ENCODE peak calls at places on chromosome 18, in nine cellular contexts. G, O, I, H, M, L, R, Z and F are unnamed samples.

GRCh38 chr18:3593381-3593903 is 143.5 kb downstream of the TGIF1 start:
- DNase-seq in G (no peak), O (peak; percentile 95), I (peak; percentile 83), H (peak; percentile 84), M (no peak), L (peak; percentile 77), R (peak; percentile 95), Z (no peak), F (peak; percentile 85)

GRCh38 chr18:50806208-50806616 is 13.6 kb downstream of the MRO start:
- DNase-seq in G (peak; percentile 68), O (no peak), I (no peak), H (no peak), M (no peak), L (no peak), R (peak; percentile 20), Z (peak; percentile 64), F (no peak)

GRCh38 chr18:67612281-67612680 is 95.8 kb upstream of the DSEL start:
- DNase-seq in G (no peak), O (no peak), I (no peak), H (no peak), M (no peak), L (no peak), R (no peak), Z (no peak), F (no peak)

GRCh38 chr18:8601277-8602032 is 7.8 kb upstream of the RAB12 start:
- DNase-seq in G (no peak), O (peak; percentile 11), I (no peak), H (no peak), M (no peak), L (peak; percentile 40), R (no peak), Z (no peak), F (no peak)

GRCh38 chr18:58005885-58006523 is 38.0 kb upstream of the NEDD4L start:
- DNase-seq in G (no peak), O (peak; percentile 78), I (peak; percentile 41), H (no peak), M (no peak), L (peak; percentile 82), R (peak; percentile 25), Z (no peak), F (peak; percentile 10)

GRCh38 chr18:74266161-74266560 is 25.6 kb downstream of the CYB5A start:
- DNase-seq in G (no peak), O (peak; percentile 69), I (no peak), H (no peak), M (no peak), L (peak; percentile 31), R (peak; percentile 77), Z (no peak), F (no peak)

GRCh38 chr18:70907673-70908072 is 618.8 kb downstream of the SOCS6 start:
- DNase-seq in G (no peak), O (no peak), I (no peak), H (peak; percentile 21), M (no peak), L (no peak), R (peak; percentile 40), Z (no peak), F (no peak)

GRCh38 chr18:62584241-62585120 is 61.7 kb downstream of the ZCCHC2 start:
- DNase-seq in G (peak; percentile 76), O (peak; percentile 78), I (peak; percentile 84), H (peak; percentile 93), M (peak; percentile 88), L (peak; percentile 90), R (peak; percentile 94), Z (peak; percentile 90), F (peak; percentile 49)

GRCh38 chr18:63025251-63025710 is 294.3 kb downstream of the BCL2 start:
- DNase-seq in G (no peak), O (no peak), I (no peak), H (peak; percentile 75), M (no peak), L (peak; percentile 48), R (peak; percentile 13), Z (peak; percentile 56), F (no peak)

GRCh38 chr18:21053127-21053526 is 58.5 kb downstream of the ROCK1 start:
- DNase-seq in G (no peak), O (peak; percentile 90), I (peak; percentile 96), H (no peak), M (no peak), L (peak; percentile 89), R (peak; percentile 93), Z (no peak), F (peak; percentile 86)

GRCh38 chr18:50268022-50268747 is 1.9 kb upstream of the CFAP53 start:
- DNase-seq in G (peak; percentile 89), O (peak; percentile 61), I (peak; percentile 59), H (peak; percentile 81), M (no peak), L (peak; percentile 67), R (peak; percentile 74), Z (peak; percentile 68), F (no peak)

DNA sequence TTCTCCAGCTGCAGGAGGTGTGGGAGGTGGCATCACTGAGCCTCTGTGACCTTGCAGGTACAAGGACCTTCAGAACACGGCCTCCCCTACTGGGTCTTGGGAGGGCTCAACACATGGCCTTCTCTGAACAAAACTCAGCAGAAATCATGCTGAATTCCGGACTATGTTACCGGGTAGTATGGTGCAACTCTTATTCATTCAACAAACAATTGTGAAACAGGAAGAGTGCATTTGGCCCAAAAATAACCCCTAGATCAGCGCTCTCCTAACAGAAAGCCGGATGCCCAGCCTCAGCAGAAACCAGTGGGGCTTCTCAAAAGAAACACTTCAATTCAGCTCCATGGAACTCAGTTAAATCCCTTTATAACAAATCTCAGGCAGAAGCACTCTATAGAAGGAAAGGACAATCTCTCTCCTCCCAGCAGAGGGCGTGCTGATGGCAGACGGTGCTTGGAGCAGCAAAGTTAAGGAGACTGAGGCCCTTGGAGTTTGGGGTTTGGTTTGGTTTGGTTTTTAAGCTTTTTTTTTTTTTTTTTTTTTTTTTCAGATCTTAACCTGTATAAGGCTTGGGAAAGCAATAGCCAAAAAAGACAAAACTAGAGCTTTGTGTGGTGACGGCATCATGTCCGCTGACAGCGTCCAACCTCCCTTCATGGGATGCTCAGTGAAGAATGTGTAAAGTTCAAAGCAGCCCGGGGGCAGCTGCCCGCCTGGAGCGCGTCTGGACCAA is 104.2 kb upstream of the SALL3 start:
- DNase-seq in G (no peak), O (no peak), I (no peak), H (peak; percentile 72), M (no peak), L (no peak), R (peak; percentile 4), Z (peak; percentile 44), F (no peak)
- TF ChIP-seq CTCF in G (peak; percentile 55), O (no peak), I (peak; percentile 46), H (peak; percentile 72), M (peak; percentile 40), L (peak; percentile 17), R (peak; percentile 40), Z (peak; percentile 52), F (no peak)

DNA sequence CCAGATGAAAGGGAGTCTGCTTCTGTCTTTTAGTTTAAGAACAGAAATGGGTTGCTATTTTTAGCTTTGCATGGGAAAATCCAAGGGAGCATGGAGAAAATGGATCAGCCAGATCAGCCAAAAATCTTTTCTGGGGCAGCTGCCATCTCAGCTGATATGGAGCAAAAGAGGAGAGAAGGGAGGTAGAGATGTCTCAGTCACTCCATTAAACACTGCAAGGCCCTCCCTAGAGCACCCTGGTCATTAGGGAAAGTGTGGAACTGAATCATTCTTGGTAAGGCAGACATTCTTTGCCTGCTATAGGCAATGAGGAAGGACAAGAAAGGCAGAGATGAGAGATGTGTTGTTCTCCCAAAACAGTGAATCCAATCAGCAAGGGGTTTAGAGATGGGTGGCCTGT is 79.8 kb downstream of the CTAGE1 start:
- DNase-seq in G (no peak), O (peak; percentile 16), I (no peak), H (no peak), M (no peak), L (no peak), R (no peak), Z (no peak), F (no peak)
- H3K4me3 ChIP-seq in G (no peak overlapping the region), O (no peak overlapping the region), I (no peak overlapping the region), H (no peak overlapping the region), M (no peak overlapping the region), L (no peak overlapping the region), R (no peak overlapping the region), Z (no peak overlapping the region), F (no peak overlapping the region)

GRCh38 chr18:32358075-32358474 is 112.6 kb downstream of the GAREM1 start:
- DNase-seq in G (no peak), O (no peak), I (no peak), H (peak; percentile 8), M (no peak), L (no peak), R (no peak), Z (peak; percentile 8), F (no peak)
- TF ChIP-seq CTCF in G (no peak), O (no peak), I (no peak), H (no peak), M (no peak), L (no peak), R (peak; percentile 25), Z (no peak), F (no peak)

GRCh38 chr18:24814521-24814920 is 354.1 kb downstream of the HRH4 start:
- DNase-seq in G (no peak), O (no peak), I (no peak), H (no peak), M (no peak), L (no peak), R (no peak), Z (no peak), F (no peak)

GRCh38 chr18:24818451-24818850 is 358.0 kb downstream of the HRH4 start:
- DNase-seq in G (no peak), O (no peak), I (no peak), H (peak; percentile 30), M (no peak), L (no peak), R (no peak), Z (no peak), F (no peak)

GRCh38 chr18:24819141-24819890 is 358.9 kb downstream of the HRH4 start:
- DNase-seq in G (no peak), O (no peak), I (no peak), H (no peak), M (no peak), L (no peak), R (no peak), Z (no peak), F (no peak)

GRCh38 chr18:24818069-24818395 is 357.6 kb downstream of the HRH4 start:
- DNase-seq in G (no peak), O (no peak), I (no peak), H (no peak), M (no peak), L (no peak), R (no peak), Z (no peak), F (no peak)

DNA sequence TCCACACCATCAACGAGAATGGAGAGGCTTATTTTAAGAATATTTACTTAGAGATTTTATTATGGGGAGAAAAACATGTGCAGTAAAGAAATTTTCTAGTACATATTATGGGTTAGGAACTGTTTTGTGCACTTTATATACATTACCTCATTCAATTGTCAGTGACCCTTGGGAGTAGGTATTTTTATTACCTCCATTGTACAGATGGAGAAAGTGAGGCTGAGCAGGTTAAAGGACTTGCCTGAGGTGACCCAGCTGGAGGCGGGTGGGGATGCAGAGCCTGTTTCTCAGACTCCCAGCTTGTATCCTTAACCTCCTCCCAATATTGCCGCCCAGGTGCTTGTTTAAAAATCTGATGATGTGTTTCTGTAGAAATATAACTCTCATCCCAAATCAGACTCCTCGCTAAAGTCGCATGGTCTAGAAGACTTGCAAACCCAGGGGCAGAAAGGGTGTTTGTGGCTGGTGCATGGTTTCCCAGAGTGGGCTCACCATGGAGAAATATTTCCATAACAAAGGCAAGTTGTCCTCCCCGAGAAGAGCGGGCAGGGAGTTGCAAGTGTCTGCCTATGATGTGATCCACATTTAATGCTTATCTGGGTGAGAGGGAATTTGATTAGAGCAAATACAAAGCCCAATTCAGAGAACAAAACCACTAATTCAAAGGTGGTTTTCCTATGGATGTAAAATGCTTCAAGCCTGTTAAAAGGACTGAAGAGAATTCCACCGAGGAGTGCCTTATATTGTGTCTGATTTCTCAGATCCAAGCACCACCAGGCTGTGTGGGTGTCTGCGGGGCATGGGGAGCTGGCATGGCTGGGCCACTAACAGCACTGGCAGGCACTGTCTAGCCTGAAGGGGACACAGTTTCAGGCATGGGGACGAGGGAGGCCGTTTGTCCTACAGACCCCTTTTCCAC is 357.0 kb downstream of the HRH4 start:
- DNase-seq in G (no peak), O (no peak), I (no peak), H (peak; percentile 38), M (no peak), L (no peak), R (no peak), Z (no peak), F (no peak)
- H3K4me3 ChIP-seq in G (no peak overlapping the region), O (no peak overlapping the region), I (no peak overlapping the region), H (no peak overlapping the region), M (no peak overlapping the region), L (no peak overlapping the region), R (no peak overlapping the region), Z (no peak overlapping the region), F (no peak overlapping the region)